ENCODE peak calls at places on chromosomes 13 and 19, in four cellular contexts. H is GM12878, F is SK-N-SH, N is K562. E is an unnamed sample.

GRCh38 chr19:39941615-39942507 is 7.4 kb upstream of the FCGBP start:
- DNase-seq in H (peak; percentile 82), F (no peak), N (no peak), E (no peak)

GRCh38 chr19:46953955-46954501 is 65.6 kb upstream of the NPAS1 start:
- DNase-seq in H (no peak), F (no peak), N (no peak), E (no peak)

GRCh38 chr13:48400820-48401219 is 12.1 kb downstream of the LPAR6 start:
- DNase-seq in H (peak; percentile 25), F (no peak), N (no peak), E (no peak)

GRCh38 chr19:38691938-38692457 is 44.5 kb downstream of the ACTN4 start:
- DNase-seq in H (no peak), F (peak; percentile 89), N (no peak), E (peak; percentile 75)

GRCh38 chr19:10612515-10613119 is 12.7 kb upstream of the SLC44A2 start:
- DNase-seq in H (no peak), F (peak; percentile 20), N (no peak), E (no peak)

GRCh38 chr13:83085186-83085900 is 796.9 kb downstream of the SLITRK1 start:
- DNase-seq in H (no peak), F (no peak), N (no peak), E (no peak)

GRCh38 chr13:50069255-50069654 is 54.0 kb downstream of the KCNRG start:
- DNase-seq in H (no peak), F (no peak), N (no peak), E (no peak)

GRCh38 chr19:12194827-12195500 is 32.1 kb downstream of the ZNF136 start:
- DNase-seq in H (no peak), F (peak; percentile 91), N (no peak), E (no peak)

GRCh38 chr19:6035026-6035425 is 57.1 kb upstream of the RANBP3 start:
- DNase-seq in H (no peak), F (no peak), N (no peak), E (no peak)

GRCh38 chr13:48448963-48449614 is 36.2 kb upstream of the LPAR6 start:
- DNase-seq in H (no peak), F (no peak), N (no peak), E (no peak)

GRCh38 chr13:48945626-48946025 is 30.1 kb upstream of the FNDC3A start:
- DNase-seq in H (no peak), F (no peak), N (no peak), E (no peak)

GRCh38 chr19:19169236-19170052 is 619 bp downstream of the MEF2B start:
- DNase-seq in H (no peak), F (no peak), N (no peak), E (no peak)

GRCh38 chr19:10339380-10339960 is at the start of gene ICAM3:
- DNase-seq in H (peak; percentile 43), F (no peak), N (no peak), E (no peak)

GRCh38 chr19:45464274-45464673 is 3.5 kb upstream of the FOSB start:
- DNase-seq in H (no peak), F (no peak), N (no peak), E (no peak)

GRCh38 chr19:45213031-45213430 is 32.2 kb downstream of the EXOC3L2 start:
- DNase-seq in H (no peak), F (peak; percentile 19), N (peak; percentile 52), E (no peak)

GRCh38 chr19:58498316-58499020 is 13.3 kb downstream of the SLC27A5 start:
- DNase-seq in H (no peak), F (no peak), N (no peak), E (no peak)

GRCh38 chr19:1468274-1469199 is 10.5 kb downstream of the C19orf25 start:
- DNase-seq in H (no peak), F (no peak), N (no peak), E (peak; percentile 60)

GRCh38 chr13:40666905-40667621 is 622 bp upstream of the FOXO1 start:
- DNase-seq in H (no peak), F (peak; percentile 86), N (peak; percentile 57), E (no peak)

GRCh38 chr19:39327990-39328705 is 7.5 kb upstream of the LRFN1 start:
- DNase-seq in H (no peak), F (peak; percentile 84), N (peak; percentile 76), E (peak; percentile 83)

GRCh38 chr19:21571316-21571715 is 65.9 kb downstream of the ZNF429 start:
- DNase-seq in H (no peak), F (no peak), N (no peak), E (no peak)

GRCh38 chr19:38710928-38711725 is 33.1 kb downstream of the CAPN12 start:
- DNase-seq in H (no peak), F (no peak), N (no peak), E (no peak)

GRCh38 chr19:8567522-8568172 is 9.6 kb downstream of the MYO1F start:
- DNase-seq in H (no peak), F (no peak), N (no peak), E (no peak)

GRCh38 chr19:10352764-10353671 is 13.6 kb upstream of the ICAM3 start:
- DNase-seq in H (no peak), F (no peak), N (peak; percentile 73), E (no peak)

GRCh38 chr13:112971288-112971643 is 2.3 kb downstream of the MCF2L start:
- DNase-seq in H (no peak), F (no peak), N (no peak), E (no peak)

GRCh38 chr19:57231686-57232085 is 863 bp downstream of the AURKC start:
- DNase-seq in H (no peak), F (no peak), N (no peak), E (no peak)
- TF ChIP-seq RCOR1 in H (no peak), F (no peak), N (no peak), E (no peak)

DNA sequence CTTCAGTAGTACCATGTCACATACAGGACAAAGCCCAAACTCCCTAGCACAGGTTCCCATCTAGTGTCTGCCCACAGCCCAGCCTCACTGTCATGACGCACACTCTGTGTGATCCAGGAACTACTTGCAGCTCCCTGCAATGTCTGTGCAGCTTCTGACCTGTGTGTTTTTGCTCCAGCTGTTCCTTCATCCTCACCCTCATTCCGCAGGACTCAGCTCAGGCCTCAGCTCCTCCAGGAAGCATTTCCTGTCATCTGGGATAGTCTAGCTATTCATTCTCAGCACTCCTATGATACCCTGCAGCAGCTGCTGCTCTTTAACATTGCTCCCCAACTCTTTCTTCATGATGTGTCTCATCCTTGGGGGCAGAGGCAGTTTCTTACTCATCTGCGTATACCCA is 56.1 kb downstream of the ENOX1 start:
- DNase-seq in H (no peak), F (no peak), N (no peak), E (no peak)
- TF ChIP-seq MAX in H (no peak), F (no peak), N (no peak), E (no peak)

DNA sequence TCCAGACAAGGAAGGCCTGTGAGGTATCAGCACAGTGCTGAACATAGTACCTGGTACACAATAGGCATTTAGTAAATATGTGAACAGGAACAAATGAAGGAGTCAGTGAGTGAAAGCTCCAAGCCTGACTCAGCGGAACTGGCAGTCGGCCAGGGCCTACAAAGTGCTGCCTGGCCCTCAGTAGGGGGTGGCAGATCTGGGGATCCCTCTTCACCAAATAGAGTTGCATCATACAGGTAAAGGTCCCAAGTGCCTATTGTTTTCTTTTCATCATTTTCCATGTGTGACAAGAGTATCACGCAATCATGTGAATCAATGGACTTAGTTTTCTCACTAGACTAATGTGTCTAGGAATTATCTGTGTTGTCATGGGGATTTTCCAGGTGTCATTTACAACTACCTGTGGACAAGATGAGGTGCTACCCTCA is 9.2 kb downstream of the CYP2B6 start:
- DNase-seq in H (no peak), F (no peak), N (no peak), E (peak; percentile 28)
- TF ChIP-seq RCOR1 in H (no peak), F (no peak), N (no peak), E (no peak)

GRCh38 chr13:76293346-76293745 is 592.9 kb downstream of the KCTD12 start:
- DNase-seq in H (no peak), F (no peak), N (no peak), E (no peak)
- TF ChIP-seq MAX in H (no peak), F (no peak), N (no peak), E (no peak)

GRCh38 chr13:109790951-109791605 is 4.7 kb upstream of the IRS2 start:
- DNase-seq in H (no peak), F (peak; percentile 69), N (no peak), E (no peak)
- TF ChIP-seq RCOR1 in H (no peak), F (no peak), N (no peak), E (no peak)

GRCh38 chr13:98717256-98717655 is 35.2 kb downstream of the SLC15A1 start:
- DNase-seq in H (no peak), F (no peak), N (no peak), E (no peak)
- TF ChIP-seq MAX in H (no peak), F (no peak), N (no peak), E (no peak)

DNA sequence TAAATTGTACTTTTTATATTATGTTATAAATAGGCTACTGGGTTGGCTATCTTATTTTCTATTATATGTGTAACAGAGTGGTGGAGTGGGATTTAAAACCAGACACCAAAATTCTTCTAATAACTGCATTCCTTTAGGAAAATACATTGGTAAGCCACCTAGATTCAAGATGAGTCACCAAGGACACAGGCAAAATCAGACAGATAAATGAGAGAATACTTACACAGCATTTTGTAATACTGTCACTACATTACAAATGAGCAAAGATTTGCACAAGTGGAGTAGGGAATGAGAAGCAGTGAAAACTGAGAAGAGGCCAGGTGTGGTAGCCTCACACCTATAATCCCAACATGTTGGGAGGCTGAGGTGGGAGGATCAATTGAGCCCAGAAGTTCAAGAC is 6.2 kb upstream of the SPART start:
- DNase-seq in H (no peak), F (no peak), N (no peak), E (no peak)
- TF ChIP-seq RCOR1 in H (no peak), F (no peak), N (no peak), E (no peak)